ENCODE peak calls at places on chromosomes 3 and 15, in four cellular contexts. One of them, this sample, is unnamed.

GRCh38 chr3:180048840-180049239 is 12.1 kb upstream of the PEX5L start:
- DNase-seq in ovary: no peak
- DNase-seq in sigmoid colon: no peak
- DNase-seq in A549: no peak
- DNase-seq in this sample: no peak

GRCh38 chr15:70181626-70182255 is 84.0 kb upstream of the TLE3 start:
- DNase-seq in A549: no peak
- DNase-seq in sigmoid colon: peak; percentile 3
- DNase-seq in ovary: no peak
- DNase-seq in this sample: no peak

GRCh38 chr3:184491011-184491576 is 70.5 kb upstream of the EPHB3 start:
- DNase-seq in sigmoid colon: no peak
- DNase-seq in ovary: peak; percentile 37
- DNase-seq in A549: no peak
- DNase-seq in this sample: no peak

GRCh38 chr3:10392244-10392643 is 71.3 kb upstream of the SEC13 start:
- DNase-seq in sigmoid colon: no peak
- DNase-seq in A549: no peak
- DNase-seq in ovary: no peak
- DNase-seq in this sample: no peak

GRCh38 chr3:11717301-11717700 is 73.6 kb upstream of the VGLL4 start:
- DNase-seq in A549: no peak
- DNase-seq in sigmoid colon: no peak
- DNase-seq in ovary: no peak
- DNase-seq in this sample: no peak

GRCh38 chr3:182364323-182364722 is 429.0 kb upstream of the ATP11B start:
- DNase-seq in A549: no peak
- DNase-seq in sigmoid colon: no peak
- DNase-seq in ovary: no peak
- DNase-seq in this sample: no peak

GRCh38 chr3:126522363-126522788 is 1.6 kb upstream of the CHST13 start:
- DNase-seq in ovary: peak; percentile 44
- DNase-seq in A549: peak; percentile 64
- DNase-seq in sigmoid colon: peak; percentile 71
- DNase-seq in this sample: no peak

GRCh38 chr15:53880353-53880752 is 97.9 kb upstream of the UNC13C start:
- DNase-seq in ovary: no peak
- DNase-seq in sigmoid colon: no peak
- DNase-seq in A549: no peak
- DNase-seq in this sample: no peak

GRCh38 chr15:66858423-66859207 is 156.6 kb downstream of the SMAD6 start:
- DNase-seq in ovary: no peak
- DNase-seq in sigmoid colon: peak; percentile 20
- DNase-seq in A549: no peak
- DNase-seq in this sample: no peak

GRCh38 chr3:115512565-115513410 is 110.5 kb upstream of the GAP43 start:
- DNase-seq in ovary: no peak
- DNase-seq in sigmoid colon: no peak
- DNase-seq in A549: peak; percentile 13
- DNase-seq in this sample: no peak

GRCh38 chr3:172280406-172281051 is 167.7 kb downstream of the GHSR start:
- DNase-seq in ovary: no peak
- DNase-seq in sigmoid colon: no peak
- DNase-seq in A549: no peak
- DNase-seq in this sample: no peak

GRCh38 chr3:163785693-163786092 is 1292.6 kb downstream of the SI start:
- DNase-seq in A549: no peak
- DNase-seq in ovary: no peak
- DNase-seq in sigmoid colon: no peak
- DNase-seq in this sample: no peak

GRCh38 chr3:27963519-27963918 is 241.4 kb upstream of the EOMES start:
- DNase-seq in ovary: no peak
- DNase-seq in A549: no peak
- DNase-seq in sigmoid colon: no peak
- DNase-seq in this sample: no peak

GRCh38 chr3:43287514-43287913 is 1.2 kb downstream of the SNRK start:
- DNase-seq in sigmoid colon: no peak
- DNase-seq in ovary: no peak
- DNase-seq in A549: no peak
- DNase-seq in this sample: no peak

GRCh38 chr3:71520186-71521020 is 63.1 kb downstream of the FOXP1 start:
- DNase-seq in ovary: no peak
- DNase-seq in sigmoid colon: no peak
- DNase-seq in A549: no peak
- DNase-seq in this sample: no peak

GRCh38 chr3:96012941-96013340 is 801.5 kb upstream of the EPHA6 start:
- DNase-seq in A549: no peak
- DNase-seq in sigmoid colon: no peak
- DNase-seq in ovary: no peak
- DNase-seq in this sample: no peak

GRCh38 chr3:123503200-123503599 is 54.3 kb upstream of the ADCY5 start:
- DNase-seq in sigmoid colon: no peak
- DNase-seq in A549: no peak
- DNase-seq in ovary: no peak
- DNase-seq in this sample: no peak

GRCh38 chr3:34020761-34021635 is 222.6 kb downstream of the PDCD6IP start:
- DNase-seq in A549: no peak
- DNase-seq in sigmoid colon: no peak
- DNase-seq in ovary: no peak
- DNase-seq in this sample: no peak

GRCh38 chr3:114860526-114860925 is 286.6 kb downstream of the ZBTB20 start:
- DNase-seq in A549: no peak
- DNase-seq in ovary: no peak
- DNase-seq in sigmoid colon: no peak
- DNase-seq in this sample: no peak

GRCh38 chr3:25433868-25434267 is 5.8 kb downstream of the RARB start:
- DNase-seq in A549: no peak
- DNase-seq in sigmoid colon: no peak
- DNase-seq in ovary: peak; percentile 28
- DNase-seq in this sample: no peak

GRCh38 chr3:129383292-129383860 is 45.1 kb downstream of the EFCAB12 start:
- DNase-seq in sigmoid colon: no peak
- DNase-seq in ovary: peak; percentile 63
- DNase-seq in A549: peak; percentile 76
- DNase-seq in this sample: no peak

GRCh38 chr3:129386984-129387383 is 41.5 kb downstream of the EFCAB12 start:
- DNase-seq in A549: no peak
- DNase-seq in sigmoid colon: no peak
- DNase-seq in ovary: no peak
- DNase-seq in this sample: no peak

GRCh38 chr3:129387492-129387891 is 40.9 kb downstream of the EFCAB12 start:
- DNase-seq in A549: no peak
- DNase-seq in ovary: no peak
- DNase-seq in sigmoid colon: no peak
- DNase-seq in this sample: no peak

GRCh38 chr3:129382366-129382765 is 46.1 kb downstream of the EFCAB12 start:
- DNase-seq in ovary: no peak
- DNase-seq in A549: no peak
- DNase-seq in sigmoid colon: no peak
- DNase-seq in this sample: no peak

DNA sequence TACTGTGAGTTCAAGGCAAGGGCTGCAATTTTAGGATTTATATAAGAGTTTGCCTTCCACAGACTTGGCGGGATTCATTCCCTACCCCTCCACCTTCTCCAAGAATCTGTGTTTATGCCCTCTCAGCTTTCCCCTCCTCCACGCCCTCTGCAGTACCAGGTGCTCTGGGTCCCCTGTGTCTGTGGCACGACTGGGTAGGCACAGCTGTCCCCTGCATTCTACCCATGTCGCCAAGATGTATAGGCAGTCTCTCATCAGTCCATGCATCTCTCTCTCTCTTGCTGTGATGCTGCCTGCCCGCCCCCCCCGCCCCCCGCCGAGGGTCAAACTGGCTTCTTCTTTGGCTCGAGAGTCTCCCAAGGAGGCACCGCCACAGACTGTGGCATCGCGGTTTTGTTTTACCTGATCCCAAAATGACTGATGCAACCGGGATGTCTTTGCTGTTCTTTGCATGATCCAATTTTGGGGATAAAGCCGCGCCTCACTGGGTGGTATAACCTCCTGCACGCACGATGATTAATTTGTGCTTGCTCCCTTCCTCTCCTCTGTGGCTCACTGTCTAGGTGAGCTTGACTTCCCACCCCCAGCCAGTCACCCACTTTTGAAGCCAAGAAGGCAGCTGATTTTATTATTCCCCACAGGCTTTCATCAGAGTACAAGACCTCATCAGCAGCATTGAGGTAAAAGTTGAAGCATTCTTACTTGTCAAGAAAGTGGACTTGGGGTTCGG is 43.7 kb downstream of the EFCAB12 start:
- DNase-seq in A549: no peak
- DNase-seq in sigmoid colon: no peak
- DNase-seq in ovary: no peak
- DNase-seq in this sample: no peak
- TF ChIP-seq EP300 in A549: no peak
- TF ChIP-seq EP300 in sigmoid colon: no peak
- TF ChIP-seq EP300 in ovary: no peak
- TF ChIP-seq EP300 in this sample: no peak

GRCh38 chr3:55805169-55805568 is 318.1 kb upstream of the WNT5A start:
- DNase-seq in A549: no peak
- DNase-seq in sigmoid colon: no peak
- DNase-seq in ovary: no peak
- DNase-seq in this sample: no peak
- TF ChIP-seq EP300 in A549: no peak
- TF ChIP-seq EP300 in sigmoid colon: no peak
- TF ChIP-seq EP300 in ovary: no peak
- TF ChIP-seq EP300 in this sample: no peak

DNA sequence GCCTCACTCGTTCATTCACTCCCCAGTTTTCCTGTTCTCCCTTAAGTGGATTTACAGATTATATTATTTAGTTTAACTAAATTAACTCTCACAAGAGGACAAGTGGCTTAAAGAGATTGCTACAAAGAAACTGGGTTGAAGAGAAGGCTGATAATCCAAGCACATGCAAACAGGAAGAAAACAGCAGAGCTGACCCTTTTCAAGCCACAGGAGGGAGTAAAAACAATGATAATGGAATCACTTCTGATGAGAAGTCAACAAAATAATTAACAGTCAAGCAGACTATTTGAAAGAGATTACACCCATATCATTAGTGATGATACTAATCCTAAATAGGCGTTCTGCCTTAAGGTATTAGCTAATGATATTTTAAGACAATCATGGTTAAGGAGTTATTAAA is 31.7 kb downstream of the BOC start:
- DNase-seq in sigmoid colon: no peak
- DNase-seq in A549: no peak
- DNase-seq in ovary: no peak
- DNase-seq in this sample: no peak
- TF ChIP-seq EP300 in sigmoid colon: no peak
- TF ChIP-seq EP300 in A549: no peak
- TF ChIP-seq EP300 in ovary: no peak
- TF ChIP-seq EP300 in this sample: no peak

GRCh38 chr3:60737633-60738399 is 513.4 kb downstream of the FHIT start:
- DNase-seq in sigmoid colon: no peak
- DNase-seq in A549: no peak
- DNase-seq in ovary: no peak
- DNase-seq in this sample: no peak

GRCh38 chr3:60746043-60746638 is 505.1 kb downstream of the FHIT start:
- DNase-seq in sigmoid colon: no peak
- DNase-seq in A549: no peak
- DNase-seq in ovary: no peak
- DNase-seq in this sample: no peak

GRCh38 chr3:60743631-60744164 is 507.6 kb downstream of the FHIT start:
- DNase-seq in sigmoid colon: no peak
- DNase-seq in ovary: no peak
- DNase-seq in A549: no peak
- DNase-seq in this sample: no peak

GRCh38 chr3:60746690-60747416 is 504.4 kb downstream of the FHIT start:
- DNase-seq in ovary: no peak
- DNase-seq in sigmoid colon: no peak
- DNase-seq in A549: no peak
- DNase-seq in this sample: no peak

DNA sequence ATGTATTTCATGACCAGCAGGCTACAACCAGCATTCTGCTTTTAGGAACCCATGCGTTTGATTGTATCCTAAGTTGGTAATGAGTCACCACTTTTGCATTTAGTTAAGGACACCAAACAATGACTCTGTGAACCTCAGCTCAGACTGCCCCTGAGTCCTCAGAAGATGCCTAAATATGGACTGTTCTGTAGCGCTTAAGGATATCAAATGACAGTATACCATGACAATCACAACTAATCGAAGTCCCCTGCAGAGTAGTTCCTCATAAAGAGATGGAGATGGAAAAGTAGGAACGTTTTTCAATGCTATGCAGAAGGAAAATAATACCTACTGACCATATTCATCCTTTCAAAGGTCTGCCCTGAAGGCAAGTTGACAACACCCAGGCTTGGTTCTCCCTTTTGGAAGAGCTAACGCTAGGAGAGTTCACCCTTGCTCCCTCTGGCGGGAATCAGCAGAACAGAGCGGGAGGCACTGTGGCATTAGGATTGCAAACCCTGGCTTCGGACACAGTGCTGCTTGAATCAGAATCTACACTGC is 508.6 kb downstream of the FHIT start:
- DNase-seq in ovary: no peak
- DNase-seq in A549: peak; percentile 3
- DNase-seq in sigmoid colon: no peak
- DNase-seq in this sample: no peak
- TF ChIP-seq EP300 in ovary: no peak
- TF ChIP-seq EP300 in A549: no peak
- TF ChIP-seq EP300 in sigmoid colon: no peak
- TF ChIP-seq EP300 in this sample: no peak